ENCODE peak calls at places on chromosomes 7 and 10, in five cellular contexts. H is HFFc6, Z is dermis microvascular lymphatic vessel endothelial cell, Q is NCI-H446 treated with DMSO at 0.1 percent for 48 hours, T is HepG2. B is an unnamed sample.

GRCh38 chr10:46046261-46046660 is at the start of gene MSMB:
- DNase-seq in H (no peak), Z (no peak), Q (no peak), T (no peak), B (no peak)

GRCh38 chr7:23654508-23654907 is 25.5 kb upstream of the FAM221A start:
- DNase-seq in H (no peak), Z (peak), Q (no peak), T (peak), B (no peak)

GRCh38 chr10:60299961-60300883 is 89.5 kb downstream of the ANK3 start:
- DNase-seq in H (no peak), Z (peak), Q (peak), T (no peak), B (no peak)

GRCh38 chr10:44696496-44696895 is 214.6 kb upstream of the TMEM72 start:
- DNase-seq in H (peak), Z (no peak), Q (no peak), T (no peak), B (peak)

GRCh38 chr7:29289156-29290021 is 94.8 kb downstream of the CHN2 start:
- DNase-seq in H (no peak), Z (no peak), Q (peak), T (peak), B (peak)

GRCh38 chr7:84123903-84124573 is 70.6 kb downstream of the SEMA3A start:
- DNase-seq in H (peak), Z (peak), Q (no peak), T (peak), B (peak)

GRCh38 chr7:140022582-140023211 is 40.1 kb downstream of the PARP12 start:
- DNase-seq in H (no peak), Z (peak), Q (no peak), T (no peak), B (no peak)

GRCh38 chr10:100370561-100370975 is 23.5 kb downstream of the SCD start:
- DNase-seq in H (peak), Z (peak), Q (no peak), T (peak), B (peak)

GRCh38 chr10:71212249-71213126 is at the start of gene UNC5B:
- DNase-seq in H (peak), Z (peak), Q (peak), T (peak), B (peak)

GRCh38 chr10:130816116-130816901 is 495.2 kb downstream of the TCERG1L start:
- DNase-seq in H (no peak), Z (no peak), Q (no peak), T (no peak), B (no peak)

GRCh38 chr7:19284596-19285300 is 139.5 kb upstream of the FERD3L start:
- DNase-seq in H (peak), Z (no peak), Q (no peak), T (no peak), B (no peak)

GRCh38 chr10:124224331-124225028 is 131.1 kb upstream of the CHST15 start:
- DNase-seq in H (peak), Z (no peak), Q (no peak), T (no peak), B (no peak)

GRCh38 chr7:95180-95862 is 97.0 kb upstream of the FAM20C start:
- DNase-seq in H (no peak), Z (no peak), Q (no peak), T (no peak), B (no peak)

GRCh38 chr7:28297821-28298439 is 114.4 kb upstream of the CREB5 start:
- DNase-seq in H (no peak), Z (no peak), Q (no peak), T (no peak), B (no peak)

GRCh38 chr10:1968257-1969025 is 231.1 kb upstream of the ADARB2 start:
- DNase-seq in H (no peak), Z (no peak), Q (no peak), T (no peak), B (no peak)

GRCh38 chr10:63384001-63384400 is 81.8 kb downstream of the JMJD1C start:
- DNase-seq in H (no peak), Z (no peak), Q (no peak), T (no peak), B (no peak)

GRCh38 chr7:151070573-151070960 is 10.0 kb downstream of the FASTK start:
- DNase-seq in H (no peak), Z (no peak), Q (no peak), T (no peak), B (no peak)

GRCh38 chr10:93412801-93413200 is 69.3 kb downstream of the MYOF start:
- DNase-seq in H (no peak), Z (no peak), Q (no peak), T (no peak), B (no peak)

GRCh38 chr10:62687230-62687748 is 117.2 kb upstream of the ADO start:
- DNase-seq in H (no peak), Z (peak), Q (no peak), T (no peak), B (no peak)

GRCh38 chr10:49646256-49646870 is 32.5 kb downstream of the CHAT start:
- DNase-seq in H (no peak), Z (no peak), Q (no peak), T (no peak), B (no peak)

GRCh38 chr10:31146496-31147219 is 115.0 kb upstream of the ZNF438 start:
- DNase-seq in H (peak), Z (peak), Q (no peak), T (no peak), B (peak)

GRCh38 chr7:149292101-149292823 is 30.3 kb downstream of the ZNF783 start:
- DNase-seq in H (no peak), Z (no peak), Q (no peak), T (no peak), B (no peak)

GRCh38 chr7:82319674-82320118 is 123.9 kb downstream of the CACNA2D1 start:
- DNase-seq in H (peak), Z (peak), Q (peak), T (no peak), B (peak)

GRCh38 chr10:112082134-112082533 is 101.4 kb downstream of the GPAM start:
- DNase-seq in H (no peak), Z (no peak), Q (peak), T (no peak), B (peak)

GRCh38 chr10:44897049-44897448 is 14.1 kb upstream of the TMEM72 start:
- DNase-seq in H (no peak), Z (no peak), Q (no peak), T (no peak), B (no peak)

GRCh38 chr10:59290448-59290847 is 71.9 kb downstream of the FAM13C start:
- DNase-seq in H (no peak), Z (no peak), Q (no peak), T (peak), B (no peak)

GRCh38 chr7:94001396-94001795 is 2.8 kb downstream of the BET1 start:
- DNase-seq in H (peak), Z (no peak), Q (no peak), T (no peak), B (no peak)

GRCh38 chr7:51658684-51659083 is 342.1 kb upstream of the COBL start:
- DNase-seq in H (no peak), Z (no peak), Q (no peak), T (no peak), B (no peak)

GRCh38 chr7:1743481-1744230 is 73.6 kb downstream of the ELFN1 start:
- DNase-seq in H (no peak), Z (no peak), Q (no peak), T (no peak), B (no peak)

GRCh38 chr10:131648386-131649020 is 252.3 kb upstream of the PPP2R2D start:
- DNase-seq in H (no peak), Z (no peak), Q (no peak), T (no peak), B (no peak)

GRCh38 chr10:65341323-65341922 is 1584.4 kb upstream of the LRRTM3 start:
- DNase-seq in H (no peak), Z (peak), Q (no peak), T (no peak), B (peak)

GRCh38 chr10:74882831-74883230 is 56.4 kb downstream of the KAT6B start:
- DNase-seq in H (no peak), Z (no peak), Q (no peak), T (no peak), B (no peak)

GRCh38 chr7:35389636-35390035 is 135.7 kb upstream of the TBX20 start:
- DNase-seq in H (no peak), Z (no peak), Q (no peak), T (no peak), B (no peak)

GRCh38 chr7:158818325-158819213 is 10.7 kb downstream of the ESYT2 start:
- DNase-seq in H (peak), Z (peak), Q (no peak), T (peak), B (peak)

GRCh38 chr10:50988792-50989191 is 85.5 kb upstream of the PRKG1 start:
- DNase-seq in H (no peak), Z (peak), Q (no peak), T (no peak), B (peak)

GRCh38 chr7:25953859-25954258 is 198.1 kb upstream of the NFE2L3 start:
- DNase-seq in H (no peak), Z (no peak), Q (no peak), T (no peak), B (no peak)

GRCh38 chr7:117645456-117646181 is 165.8 kb downstream of the CFTR start:
- DNase-seq in H (no peak), Z (peak), Q (no peak), T (no peak), B (peak)

GRCh38 chr10:126459032-126459831 is 71.0 kb upstream of the ADAM12 start:
- DNase-seq in H (no peak), Z (no peak), Q (no peak), T (no peak), B (no peak)

B was measured in left kidney.